ENCODE peak calls at places on chromosomes 4 and X, in six cellular contexts. B is A673; T is CD4-positive, alpha-beta memory T cell; U is adrenal gland; O is MM.1S; Y is aorta. I is an unnamed sample.

GRCh38 chr4:28073860-28074555 is 1213.4 kb downstream of the STIM2 start:
- DNase-seq in U (no peak), B (peak; percentile 7), O (no peak), Y (no peak), T (no peak), I (no peak)

GRCh38 chr4:38163216-38164006 is 203.2 kb downstream of the PTTG2 start:
- DNase-seq in B (no peak), Y (no peak), U (no peak), O (no peak), T (no peak), I (no peak)

GRCh38 chr4:122922877-122923511 is 597 bp upstream of the NUDT6 start:
- DNase-seq in O (peak; percentile 90), B (peak; percentile 96), T (peak; percentile 83), U (peak; percentile 85), Y (peak; percentile 91), I (peak; percentile 82)

GRCh38 chr4:76712564-76712963 is 185.4 kb downstream of the SOWAHB start:
- DNase-seq in B (no peak), T (no peak), O (no peak), U (no peak), Y (no peak), I (no peak)

GRCh38 chr4:149718500-149718899 is 97.1 kb downstream of the IQCM start:
- DNase-seq in T (no peak), Y (peak; percentile 23), U (no peak), O (no peak), B (no peak), I (no peak)

GRCh38 chr4:151485541-151486131 is 76.7 kb downstream of the FHIP1A start:
- DNase-seq in B (no peak), U (no peak), T (no peak), O (no peak), Y (no peak), I (no peak)

GRCh38 chr4:115228851-115229250 is 115.4 kb upstream of the NDST4 start:
- DNase-seq in U (no peak), T (no peak), Y (no peak), O (no peak), B (no peak), I (no peak)

GRCh38 chr4:170399894-170400293 is 310.1 kb upstream of the AADAT start:
- DNase-seq in Y (no peak), O (no peak), B (no peak), T (no peak), U (no peak), I (no peak)

GRCh38 chr4:149719357-149719756 is 96.3 kb downstream of the IQCM start:
- DNase-seq in T (no peak), B (no peak), U (no peak), O (no peak), Y (no peak), I (no peak)

DNA sequence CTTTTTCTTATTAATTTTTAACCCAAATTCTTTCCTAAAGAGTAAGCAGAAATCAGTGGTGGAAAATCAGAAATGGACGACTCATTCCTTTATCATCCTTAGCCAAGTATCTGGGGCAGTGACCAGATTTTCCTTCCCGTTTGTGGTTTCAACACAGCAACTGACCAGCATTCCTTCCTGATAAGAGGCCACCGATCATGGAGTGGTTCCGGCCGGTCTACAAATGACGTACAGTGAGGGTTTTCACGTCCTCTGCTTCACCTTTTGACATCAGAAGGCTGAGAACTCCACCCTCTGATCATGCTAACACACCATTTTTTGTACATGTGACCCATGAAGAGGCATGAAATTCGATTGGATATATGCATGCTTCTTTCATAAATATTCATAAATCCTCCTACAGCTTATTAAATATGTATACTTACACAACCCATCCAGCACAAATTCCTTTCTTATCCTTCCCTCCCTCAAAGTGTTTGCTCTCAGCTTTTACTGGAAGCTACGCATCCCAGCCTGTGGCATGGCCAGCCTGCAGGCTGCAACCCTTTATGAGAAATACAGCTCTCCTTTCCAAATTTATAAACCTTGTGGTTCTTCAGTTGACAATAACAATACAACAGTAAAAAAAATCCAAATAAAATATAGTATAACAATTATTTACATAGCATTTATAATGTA is 173.0 kb upstream of the CASK start:
- DNase-seq in T (no peak), U (no peak), Y (peak; percentile 62), B (no peak), O (no peak), I (no peak)
- H3K27ac ChIP-seq in T (no peak overlapping the region), U (no peak overlapping the region), Y (no peak overlapping the region), B (no peak overlapping the region), O (no peak overlapping the region), I (no peak overlapping the region)

GRCh38 chr4:94244087-94244828 is 36.6 kb downstream of the SMARCAD1 start:
- DNase-seq in Y (no peak), B (no peak), O (no peak), U (no peak), T (no peak), I (no peak)
- H3K4me3 ChIP-seq in Y (no peak overlapping the region), B (no peak overlapping the region), O (no peak overlapping the region), U (no peak overlapping the region), T (no peak overlapping the region), I (peak overlapping the region; percentile 5)

GRCh38 chrX:152946681-152947080 is 47.2 kb downstream of the PNMA5 start:
- DNase-seq in O (no peak), B (no peak), Y (no peak), T (no peak), U (no peak), I (no peak)
- H3K9me3 ChIP-seq in O (no peaks in the 10 kb centered on the region), B (no peaks in the 10 kb centered on the region), Y (no peaks in the 10 kb centered on the region), T (no peaks in the 10 kb centered on the region), U (no peaks in the 10 kb centered on the region), I (no peaks in the 10 kb centered on the region)

DNA sequence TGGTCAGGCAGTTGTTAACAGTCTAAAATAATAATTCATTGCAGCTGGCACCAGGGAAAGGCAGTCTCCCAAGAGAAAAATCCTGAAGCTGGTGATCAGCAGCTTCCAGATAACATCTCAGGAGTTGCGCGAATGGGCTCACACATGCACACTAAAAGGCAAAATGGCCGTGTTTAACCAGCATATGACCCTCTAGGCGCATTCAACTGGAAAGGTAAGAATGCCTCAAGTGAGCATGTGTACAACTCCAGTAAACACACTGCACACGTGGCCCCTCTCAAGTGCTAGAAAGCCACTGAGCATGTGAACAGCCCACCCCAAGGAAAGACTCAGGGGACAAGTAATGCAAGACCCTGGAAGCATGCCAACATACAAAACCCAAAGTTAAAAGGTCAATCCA is 33.1 kb downstream of the STPG2 start:
- DNase-seq in B (no peak), Y (no peak), T (no peak), U (no peak), O (no peak), I (no peak)
- H3K27ac ChIP-seq in B (no peak overlapping the region), Y (no peak overlapping the region), T (no peak overlapping the region), U (no peak overlapping the region), O (no peak overlapping the region), I (no peak overlapping the region)

GRCh38 chr4:54228064-54228527 is 997 bp upstream of the PDGFRA start:
- DNase-seq in Y (peak; percentile 84), O (peak; percentile 43), B (peak; percentile 37), T (no peak), U (peak; percentile 73), I (peak; percentile 80)
- H3K4me3 ChIP-seq in Y (peak overlapping the region; percentile 59), O (peak overlapping the region; percentile 53), B (no peak overlapping the region), T (no peak overlapping the region), U (no peak overlapping the region), I (peak overlapping the region; percentile 74)

I was measured in left ventricle myocardium inferior.